ENCODE peak calls at places on chromosomes 7 and 10, in nine cellular contexts. One of them, this sample, is unnamed.
A peak's percentile ranks its signal among the peaks of the same experiment; 100 is the strongest.

GRCh38 chr7:128209229-128210035 is 31.6 kb upstream of the LEP start:
- DNase-seq in astrocyte of the spinal cord: peak; percentile 72
- DNase-seq in mesenchymal stem cell: peak; percentile 74
- DNase-seq in naive thymus-derived CD4-positive, alpha-beta T cell: peak; percentile 44
- DNase-seq in skeletal muscle cell: peak; percentile 31
- DNase-seq in HFF-Myc: peak; percentile 49
- DNase-seq in uterus: peak; percentile 70
- DNase-seq in A549: peak; percentile 81
- DNase-seq in hepatocyte: peak; percentile 89
- DNase-seq in this sample: peak; percentile 80

GRCh38 chr7:112433289-112433688 is 17.0 kb upstream of the IFRD1 start:
- DNase-seq in A549: no peak
- DNase-seq in uterus: no peak
- DNase-seq in mesenchymal stem cell: no peak
- DNase-seq in astrocyte of the spinal cord: no peak
- DNase-seq in naive thymus-derived CD4-positive, alpha-beta T cell: no peak
- DNase-seq in hepatocyte: no peak
- DNase-seq in skeletal muscle cell: no peak
- DNase-seq in HFF-Myc: no peak
- DNase-seq in this sample: no peak

GRCh38 chr7:8440670-8441069 is 7.3 kb downstream of the NXPH1 start:
- DNase-seq in uterus: no peak
- DNase-seq in naive thymus-derived CD4-positive, alpha-beta T cell: no peak
- DNase-seq in mesenchymal stem cell: no peak
- DNase-seq in skeletal muscle cell: no peak
- DNase-seq in astrocyte of the spinal cord: no peak
- DNase-seq in HFF-Myc: no peak
- DNase-seq in A549: no peak
- DNase-seq in hepatocyte: no peak
- DNase-seq in this sample: no peak

GRCh38 chr10:69759641-69760040 is 42.1 kb upstream of the COL13A1 start:
- DNase-seq in uterus: no peak
- DNase-seq in mesenchymal stem cell: peak; percentile 56
- DNase-seq in A549: no peak
- DNase-seq in skeletal muscle cell: no peak
- DNase-seq in naive thymus-derived CD4-positive, alpha-beta T cell: no peak
- DNase-seq in astrocyte of the spinal cord: no peak
- DNase-seq in HFF-Myc: no peak
- DNase-seq in hepatocyte: no peak
- DNase-seq in this sample: no peak

GRCh38 chr7:157483515-157483914 is 146.7 kb downstream of the DNAJB6 start:
- DNase-seq in HFF-Myc: no peak
- DNase-seq in A549: no peak
- DNase-seq in uterus: no peak
- DNase-seq in hepatocyte: no peak
- DNase-seq in skeletal muscle cell: no peak
- DNase-seq in naive thymus-derived CD4-positive, alpha-beta T cell: no peak
- DNase-seq in mesenchymal stem cell: no peak
- DNase-seq in astrocyte of the spinal cord: no peak
- DNase-seq in this sample: no peak

GRCh38 chr7:107686816-107687387 is 26.3 kb downstream of the SLC26A4 start:
- DNase-seq in astrocyte of the spinal cord: no peak
- DNase-seq in mesenchymal stem cell: no peak
- DNase-seq in skeletal muscle cell: no peak
- DNase-seq in naive thymus-derived CD4-positive, alpha-beta T cell: no peak
- DNase-seq in A549: no peak
- DNase-seq in hepatocyte: no peak
- DNase-seq in HFF-Myc: no peak
- DNase-seq in uterus: no peak
- DNase-seq in this sample: no peak

GRCh38 chr7:131110294-131111080 is 217.2 kb upstream of the MKLN1 start:
- DNase-seq in mesenchymal stem cell: peak; percentile 49
- DNase-seq in HFF-Myc: no peak
- DNase-seq in astrocyte of the spinal cord: peak; percentile 43
- DNase-seq in uterus: peak; percentile 43
- DNase-seq in hepatocyte: no peak
- DNase-seq in skeletal muscle cell: no peak
- DNase-seq in A549: peak; percentile 73
- DNase-seq in naive thymus-derived CD4-positive, alpha-beta T cell: no peak
- DNase-seq in this sample: peak; percentile 17

GRCh38 chr10:76113952-76114351 is 682.5 kb downstream of the LRMDA start:
- DNase-seq in HFF-Myc: no peak
- DNase-seq in astrocyte of the spinal cord: no peak
- DNase-seq in naive thymus-derived CD4-positive, alpha-beta T cell: no peak
- DNase-seq in hepatocyte: no peak
- DNase-seq in skeletal muscle cell: no peak
- DNase-seq in mesenchymal stem cell: peak; percentile 15
- DNase-seq in uterus: no peak
- DNase-seq in A549: no peak
- DNase-seq in this sample: no peak

GRCh38 chr10:61793760-61794713 is 107.5 kb upstream of the ARID5B start:
- DNase-seq in uterus: no peak
- DNase-seq in astrocyte of the spinal cord: peak; percentile 59
- DNase-seq in A549: no peak
- DNase-seq in mesenchymal stem cell: peak; percentile 94
- DNase-seq in skeletal muscle cell: peak; percentile 58
- DNase-seq in naive thymus-derived CD4-positive, alpha-beta T cell: no peak
- DNase-seq in HFF-Myc: no peak
- DNase-seq in hepatocyte: no peak
- DNase-seq in this sample: no peak

GRCh38 chr10:125165584-125166340 is 5.4 kb upstream of the CTBP2 start:
- DNase-seq in astrocyte of the spinal cord: no peak
- DNase-seq in uterus: no peak
- DNase-seq in HFF-Myc: no peak
- DNase-seq in hepatocyte: no peak
- DNase-seq in mesenchymal stem cell: no peak
- DNase-seq in naive thymus-derived CD4-positive, alpha-beta T cell: no peak
- DNase-seq in skeletal muscle cell: no peak
- DNase-seq in A549: no peak
- DNase-seq in this sample: no peak

GRCh38 chr10:125163803-125164202 is 3.4 kb upstream of the CTBP2 start:
- DNase-seq in skeletal muscle cell: no peak
- DNase-seq in astrocyte of the spinal cord: no peak
- DNase-seq in A549: no peak
- DNase-seq in naive thymus-derived CD4-positive, alpha-beta T cell: no peak
- DNase-seq in mesenchymal stem cell: no peak
- DNase-seq in hepatocyte: no peak
- DNase-seq in HFF-Myc: no peak
- DNase-seq in uterus: no peak
- DNase-seq in this sample: no peak

GRCh38 chr10:125164421-125164820 is 4.1 kb upstream of the CTBP2 start:
- DNase-seq in A549: no peak
- DNase-seq in uterus: no peak
- DNase-seq in astrocyte of the spinal cord: no peak
- DNase-seq in HFF-Myc: no peak
- DNase-seq in naive thymus-derived CD4-positive, alpha-beta T cell: no peak
- DNase-seq in skeletal muscle cell: no peak
- DNase-seq in hepatocyte: no peak
- DNase-seq in mesenchymal stem cell: no peak
- DNase-seq in this sample: no peak

GRCh38 chr10:125169279-125169678 is 8.9 kb upstream of the CTBP2 start:
- DNase-seq in A549: no peak
- DNase-seq in hepatocyte: no peak
- DNase-seq in mesenchymal stem cell: no peak
- DNase-seq in naive thymus-derived CD4-positive, alpha-beta T cell: no peak
- DNase-seq in skeletal muscle cell: no peak
- DNase-seq in HFF-Myc: no peak
- DNase-seq in uterus: no peak
- DNase-seq in astrocyte of the spinal cord: no peak
- DNase-seq in this sample: no peak

GRCh38 chr10:125166658-125167057 is 6.3 kb upstream of the CTBP2 start:
- DNase-seq in naive thymus-derived CD4-positive, alpha-beta T cell: no peak
- DNase-seq in HFF-Myc: no peak
- DNase-seq in mesenchymal stem cell: no peak
- DNase-seq in astrocyte of the spinal cord: no peak
- DNase-seq in skeletal muscle cell: no peak
- DNase-seq in hepatocyte: no peak
- DNase-seq in uterus: no peak
- DNase-seq in A549: no peak
- DNase-seq in this sample: no peak
- H3K4me3 ChIP-seq in naive thymus-derived CD4-positive, alpha-beta T cell: no peak overlapping the region
- H3K4me3 ChIP-seq in HFF-Myc: no peak overlapping the region
- H3K4me3 ChIP-seq in mesenchymal stem cell: no peak overlapping the region
- H3K4me3 ChIP-seq in astrocyte of the spinal cord: no peak overlapping the region
- H3K4me3 ChIP-seq in skeletal muscle cell: no peak overlapping the region
- H3K4me3 ChIP-seq in hepatocyte: no peak overlapping the region
- H3K4me3 ChIP-seq in uterus: no peak overlapping the region
- H3K4me3 ChIP-seq in A549: no peak overlapping the region
- H3K4me3 ChIP-seq in this sample: no peak overlapping the region

GRCh38 chr10:8049151-8049873 is 5.2 kb upstream of the GATA3 start:
- DNase-seq in hepatocyte: peak; percentile 25
- DNase-seq in uterus: no peak
- DNase-seq in A549: peak; percentile 37
- DNase-seq in mesenchymal stem cell: no peak
- DNase-seq in naive thymus-derived CD4-positive, alpha-beta T cell: no peak
- DNase-seq in astrocyte of the spinal cord: no peak
- DNase-seq in skeletal muscle cell: no peak
- DNase-seq in HFF-Myc: no peak
- DNase-seq in this sample: no peak

GRCh38 chr10:8045728-8046494 is 8.6 kb upstream of the GATA3 start:
- DNase-seq in mesenchymal stem cell: no peak
- DNase-seq in uterus: no peak
- DNase-seq in A549: no peak
- DNase-seq in naive thymus-derived CD4-positive, alpha-beta T cell: no peak
- DNase-seq in HFF-Myc: no peak
- DNase-seq in astrocyte of the spinal cord: no peak
- DNase-seq in hepatocyte: no peak
- DNase-seq in skeletal muscle cell: no peak
- DNase-seq in this sample: no peak

GRCh38 chr10:8049874-8050560 is 4.5 kb upstream of the GATA3 start:
- DNase-seq in hepatocyte: peak; percentile 30
- DNase-seq in HFF-Myc: no peak
- DNase-seq in astrocyte of the spinal cord: no peak
- DNase-seq in skeletal muscle cell: no peak
- DNase-seq in A549: peak; percentile 47
- DNase-seq in mesenchymal stem cell: no peak
- DNase-seq in naive thymus-derived CD4-positive, alpha-beta T cell: no peak
- DNase-seq in uterus: no peak
- DNase-seq in this sample: no peak

GRCh38 chr10:8048281-8049008 is 6.0 kb upstream of the GATA3 start:
- DNase-seq in HFF-Myc: no peak
- DNase-seq in skeletal muscle cell: no peak
- DNase-seq in naive thymus-derived CD4-positive, alpha-beta T cell: no peak
- DNase-seq in mesenchymal stem cell: no peak
- DNase-seq in hepatocyte: no peak
- DNase-seq in A549: no peak
- DNase-seq in astrocyte of the spinal cord: no peak
- DNase-seq in uterus: no peak
- DNase-seq in this sample: peak; percentile 53

DNA sequence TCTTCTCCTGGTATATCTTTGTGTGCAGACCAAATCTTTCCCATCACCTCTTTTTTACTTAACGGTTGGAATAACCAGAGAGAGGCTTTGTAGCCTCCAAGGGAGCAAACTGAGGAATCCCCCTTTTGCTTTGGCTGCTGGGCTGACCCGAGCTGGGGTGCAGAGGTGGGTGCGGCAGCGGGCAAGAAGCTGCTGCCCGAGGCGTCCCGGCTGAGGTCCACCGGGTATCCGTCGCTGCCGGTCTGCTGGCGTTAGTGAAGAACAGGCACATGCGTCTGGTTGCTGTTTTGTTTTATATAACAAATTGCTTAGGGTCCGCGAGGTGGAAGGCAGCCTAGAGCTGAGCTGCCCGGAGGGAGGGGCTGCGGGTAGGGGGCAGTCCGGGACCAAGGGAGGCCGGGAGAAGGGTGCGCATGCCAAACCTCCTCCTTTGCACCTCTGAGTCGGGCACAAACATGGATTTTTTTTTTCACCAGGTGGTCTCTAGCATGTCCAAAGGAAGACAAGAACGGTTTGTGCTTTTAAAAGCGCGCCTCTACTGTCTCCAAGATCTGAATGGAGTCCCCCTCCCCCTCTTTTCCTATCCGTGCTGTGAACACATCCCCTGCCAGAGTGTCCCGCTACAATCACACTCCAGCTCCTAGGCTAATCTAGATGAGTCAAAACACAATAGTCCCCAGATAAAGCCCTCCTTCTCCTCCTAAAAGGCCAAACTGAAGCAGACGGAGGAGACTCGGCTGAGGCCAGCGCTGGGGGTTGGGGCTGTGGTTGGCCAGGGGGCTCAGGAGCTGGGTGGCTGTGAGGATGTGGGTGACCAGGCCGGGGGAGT is 6.8 kb upstream of the GATA3 start:
- DNase-seq in astrocyte of the spinal cord: no peak
- DNase-seq in naive thymus-derived CD4-positive, alpha-beta T cell: no peak
- DNase-seq in mesenchymal stem cell: no peak
- DNase-seq in A549: no peak
- DNase-seq in HFF-Myc: no peak
- DNase-seq in skeletal muscle cell: no peak
- DNase-seq in uterus: no peak
- DNase-seq in hepatocyte: no peak
- DNase-seq in this sample: no peak
- H3K4me3 ChIP-seq in astrocyte of the spinal cord: no peak overlapping the region
- H3K4me3 ChIP-seq in naive thymus-derived CD4-positive, alpha-beta T cell: no peak overlapping the region
- H3K4me3 ChIP-seq in mesenchymal stem cell: no peak overlapping the region
- H3K4me3 ChIP-seq in A549: no peak overlapping the region
- H3K4me3 ChIP-seq in HFF-Myc: no peak overlapping the region
- H3K4me3 ChIP-seq in skeletal muscle cell: no peak overlapping the region
- H3K4me3 ChIP-seq in uterus: no peak overlapping the region
- H3K4me3 ChIP-seq in hepatocyte: no peak overlapping the region
- H3K4me3 ChIP-seq in this sample: no peak overlapping the region

DNA sequence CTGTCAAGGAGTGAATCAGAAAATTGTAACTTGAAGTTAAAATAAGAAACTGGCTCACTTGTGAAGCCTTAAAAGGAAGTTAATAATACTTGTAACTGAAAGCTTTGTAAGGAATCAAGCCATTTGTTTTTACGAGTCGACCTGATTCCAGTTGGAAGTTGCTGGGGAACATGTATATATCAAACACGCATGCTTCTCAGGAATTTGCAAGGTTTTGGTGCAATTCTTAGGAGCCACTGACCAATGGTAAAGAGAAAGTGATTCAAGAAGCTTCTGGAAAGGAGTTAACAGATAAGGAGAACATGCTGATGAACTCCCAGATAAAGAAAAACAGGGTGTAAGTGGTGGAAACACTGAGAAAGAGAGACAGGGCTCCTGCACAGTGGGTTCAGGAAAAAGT is 56.4 kb downstream of the ETV1 start:
- DNase-seq in uterus: no peak
- DNase-seq in naive thymus-derived CD4-positive, alpha-beta T cell: no peak
- DNase-seq in A549: no peak
- DNase-seq in hepatocyte: no peak
- DNase-seq in astrocyte of the spinal cord: peak; percentile 25
- DNase-seq in skeletal muscle cell: no peak
- DNase-seq in HFF-Myc: no peak
- DNase-seq in mesenchymal stem cell: peak; percentile 32
- DNase-seq in this sample: no peak
- H3K4me3 ChIP-seq in uterus: no peak overlapping the region
- H3K4me3 ChIP-seq in naive thymus-derived CD4-positive, alpha-beta T cell: no peak overlapping the region
- H3K4me3 ChIP-seq in A549: no peak overlapping the region
- H3K4me3 ChIP-seq in hepatocyte: no peak overlapping the region
- H3K4me3 ChIP-seq in astrocyte of the spinal cord: no peak overlapping the region
- H3K4me3 ChIP-seq in skeletal muscle cell: no peak overlapping the region
- H3K4me3 ChIP-seq in HFF-Myc: no peak overlapping the region
- H3K4me3 ChIP-seq in mesenchymal stem cell: no peak overlapping the region
- H3K4me3 ChIP-seq in this sample: no peak overlapping the region

DNA sequence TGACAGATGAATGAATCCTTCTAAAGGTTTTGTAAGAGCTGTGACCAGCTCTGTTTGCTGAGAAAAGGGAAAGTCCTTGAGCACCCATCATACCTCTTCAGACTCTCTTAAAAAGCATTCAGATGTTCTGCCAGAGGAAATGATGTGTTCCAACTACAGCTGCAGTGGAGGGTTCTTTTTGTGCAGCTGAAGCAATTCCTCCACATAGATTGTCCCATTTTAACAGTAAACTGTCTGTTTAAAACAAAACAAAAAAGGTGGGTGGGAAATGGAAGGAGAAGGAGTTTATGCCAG is 364.5 kb downstream of the AUTS2 start:
- DNase-seq in uterus: no peak
- DNase-seq in HFF-Myc: no peak
- DNase-seq in hepatocyte: no peak
- DNase-seq in astrocyte of the spinal cord: peak; percentile 4
- DNase-seq in skeletal muscle cell: no peak
- DNase-seq in naive thymus-derived CD4-positive, alpha-beta T cell: no peak
- DNase-seq in mesenchymal stem cell: no peak
- DNase-seq in A549: no peak
- DNase-seq in this sample: peak; percentile 19
- H3K4me3 ChIP-seq in uterus: no peak overlapping the region
- H3K4me3 ChIP-seq in HFF-Myc: no peak overlapping the region
- H3K4me3 ChIP-seq in hepatocyte: no peak overlapping the region
- H3K4me3 ChIP-seq in astrocyte of the spinal cord: no peak overlapping the region
- H3K4me3 ChIP-seq in skeletal muscle cell: no peak overlapping the region
- H3K4me3 ChIP-seq in naive thymus-derived CD4-positive, alpha-beta T cell: no peak overlapping the region
- H3K4me3 ChIP-seq in mesenchymal stem cell: no peak overlapping the region
- H3K4me3 ChIP-seq in A549: no peak overlapping the region
- H3K4me3 ChIP-seq in this sample: no peak overlapping the region